ENCODE peak calls at places on chromosomes 1 and 21, in nine cellular contexts. B, D, G, U, N, O, S, K and L are unnamed samples.

GRCh38 chr1:23763040-23763577 is 15.1 kb upstream of the PITHD1 start:
- DNase-seq in B (no peak), D (no peak), G (no peak), U (no peak), N (no peak), O (no peak), S (no peak), K (peak), L (no peak)

GRCh38 chr1:171389176-171389575 is 75.2 kb downstream of the FMO4 start:
- DNase-seq in B (peak), D (no peak), G (peak), U (no peak), N (no peak), O (no peak), S (no peak), K (no peak), L (no peak)

GRCh38 chr1:76819976-76820375 is 47.3 kb upstream of the ST6GALNAC5 start:
- DNase-seq in B (no peak), D (no peak), G (no peak), U (no peak), N (no peak), O (no peak), S (no peak), K (no peak), L (no peak)

GRCh38 chr21:32994305-32994704 is 31.4 kb upstream of the OLIG2 start:
- DNase-seq in B (peak), D (no peak), G (peak), U (no peak), N (no peak), O (no peak), S (no peak), K (peak), L (no peak)

GRCh38 chr1:43979528-43980254 is 681 bp downstream of the B4GALT2 start:
- DNase-seq in B (peak), D (peak), G (peak), U (no peak), N (no peak), O (no peak), S (peak), K (peak), L (no peak)

GRCh38 chr1:161069731-161070270 is at the start of gene ARHGAP30:
- DNase-seq in B (no peak), D (peak), G (no peak), U (peak), N (peak), O (no peak), S (peak), K (no peak), L (no peak)

GRCh38 chr21:40416572-40416971 is 430.4 kb downstream of the DSCAM start:
- DNase-seq in B (no peak), D (no peak), G (no peak), U (no peak), N (no peak), O (no peak), S (no peak), K (no peak), L (no peak)

GRCh38 chr1:28579374-28579773 is 12.7 kb upstream of the RAB42 start:
- DNase-seq in B (no peak), D (no peak), G (no peak), U (no peak), N (no peak), O (no peak), S (no peak), K (no peak), L (no peak)

GRCh38 chr1:196144588-196144987 is 463.7 kb downstream of the KCNT2 start:
- DNase-seq in B (no peak), D (no peak), G (no peak), U (no peak), N (no peak), O (no peak), S (no peak), K (no peak), L (no peak)

GRCh38 chr1:3069491-3070303 is 694 bp downstream of the PRDM16 start:
- DNase-seq in B (peak), D (peak), G (peak), U (no peak), N (peak), O (peak), S (peak), K (peak), L (no peak)

GRCh38 chr1:218890436-218890835 is 283.2 kb upstream of the LYPLAL1 start:
- DNase-seq in B (no peak), D (no peak), G (no peak), U (no peak), N (no peak), O (no peak), S (no peak), K (no peak), L (peak)

GRCh38 chr21:25370311-25370744 is 237.0 kb downstream of the MRPL39 start:
- DNase-seq in B (peak), D (peak), G (peak), U (no peak), N (no peak), O (no peak), S (no peak), K (peak), L (peak)

GRCh38 chr1:246907472-246907871 is 24.3 kb downstream of the AHCTF1 start:
- DNase-seq in B (peak), D (peak), G (peak), U (no peak), N (no peak), O (peak), S (no peak), K (no peak), L (peak)

GRCh38 chr1:242784807-242785206 is 260.3 kb upstream of the PLD5 start:
- DNase-seq in B (no peak), D (no peak), G (no peak), U (no peak), N (no peak), O (no peak), S (no peak), K (no peak), L (no peak)

GRCh38 chr1:163035791-163036249 is 33.3 kb upstream of the RGS4 start:
- DNase-seq in B (peak), D (no peak), G (peak), U (no peak), N (no peak), O (no peak), S (no peak), K (peak), L (peak)

GRCh38 chr1:94081566-94082344 is 39.2 kb downstream of the ABCA4 start:
- DNase-seq in B (peak), D (no peak), G (peak), U (no peak), N (no peak), O (no peak), S (no peak), K (peak), L (peak)

GRCh38 chr1:1239624-1240347 is 6.7 kb downstream of the C1QTNF12 start:
- DNase-seq in B (no peak), D (no peak), G (no peak), U (no peak), N (no peak), O (no peak), S (no peak), K (no peak), L (no peak)

GRCh38 chr1:114651893-114652292 is 18.0 kb downstream of the DENND2C start:
- DNase-seq in B (no peak), D (no peak), G (no peak), U (no peak), N (no peak), O (no peak), S (no peak), K (no peak), L (no peak)

DNA sequence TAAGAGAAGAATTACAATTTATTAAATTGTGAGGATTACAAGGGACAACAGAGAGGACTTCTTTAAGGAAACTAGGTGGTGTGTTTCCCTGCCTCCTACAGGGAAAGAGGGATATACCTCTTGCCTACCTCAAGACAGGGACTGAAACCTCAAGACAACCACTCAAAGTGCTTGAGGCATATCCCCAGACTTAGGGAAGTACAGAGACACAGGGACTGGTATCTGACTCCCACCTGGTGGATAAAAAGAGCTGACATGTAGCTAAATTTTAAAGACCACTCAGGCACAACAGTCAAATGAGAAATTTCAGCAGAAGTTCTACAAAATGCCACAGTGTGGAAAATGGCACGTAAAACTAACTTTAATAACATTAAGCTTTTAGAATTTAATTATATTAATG is 21.3 kb downstream of the DENND2C start:
- DNase-seq in B (no peak), D (no peak), G (no peak), U (no peak), N (no peak), O (no peak), S (no peak), K (no peak), L (no peak)
- TF ChIP-seq CTCF in B (no peak), D (no peak), G (no peak), U (no peak), N (no peak), O (no peak), S (no peak), K (no peak), L (no peak)

GRCh38 chr1:42529724-42530161 is 66.7 kb downstream of the CCDC30 start:
- DNase-seq in B (peak), D (no peak), G (peak), U (no peak), N (no peak), O (no peak), S (no peak), K (peak), L (peak)
- H3K4me3 ChIP-seq in B (no peak), D (no peak), G (no peak), U (no peak), N (peak), O (no peak), S (no peak), K (no peak), L (peak)

DNA sequence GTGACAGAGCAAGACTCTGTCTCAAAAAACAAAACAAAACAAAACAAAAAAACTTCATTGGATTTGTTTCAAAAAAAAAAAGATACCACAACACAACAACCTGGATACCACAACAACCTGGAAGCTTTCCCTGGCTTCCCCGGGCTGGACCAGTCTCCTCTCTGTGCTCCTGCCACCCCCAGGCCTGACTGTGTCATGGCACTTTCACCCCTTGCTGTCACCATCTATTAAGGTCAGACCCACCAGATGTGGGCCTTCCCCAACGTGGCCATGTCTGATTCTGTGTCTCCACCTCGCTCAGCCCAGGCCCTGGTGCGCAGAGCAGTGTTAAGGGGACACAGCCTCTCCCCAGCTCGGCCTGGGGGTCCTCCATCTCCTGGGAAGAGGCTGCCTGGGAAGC is 28.3 kb upstream of the ACOT11 start:
- DNase-seq in B (no peak), D (no peak), G (no peak), U (no peak), N (no peak), O (no peak), S (no peak), K (no peak), L (no peak)
- TF ChIP-seq CTCF in B (no peak), D (peak), G (no peak), U (no peak), N (peak), O (no peak), S (peak), K (peak), L (peak)

DNA sequence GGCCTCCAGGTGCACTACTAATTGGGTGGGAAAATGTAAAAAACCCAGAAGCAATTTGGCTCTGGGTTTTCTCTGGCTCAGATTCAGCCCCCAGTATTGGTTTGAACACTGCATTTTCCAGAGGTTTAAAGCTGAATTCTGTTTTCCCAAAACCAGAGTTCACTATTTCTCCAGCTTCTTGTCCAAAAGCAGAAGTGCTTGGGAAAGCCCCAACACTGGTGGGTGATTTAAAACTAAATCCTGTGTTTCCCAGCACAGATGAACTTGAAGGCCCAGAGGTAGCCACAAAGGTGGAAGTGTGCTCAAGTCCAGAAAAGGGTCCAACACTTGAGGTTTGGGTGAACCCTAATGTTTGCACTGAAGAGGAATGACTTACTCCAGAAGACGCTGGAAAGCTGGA is 689 bp downstream of the MCM3AP start:
- DNase-seq in B (no peak), D (no peak), G (no peak), U (no peak), N (no peak), O (no peak), S (no peak), K (no peak), L (no peak)
- H3K4me3 ChIP-seq in B (peak), D (no peak), G (peak), U (no peak), N (peak), O (no peak), S (peak), K (peak), L (peak)

GRCh38 chr1:46131093-46131492 is 1.3 kb downstream of the PIK3R3 start:
- DNase-seq in B (no peak), D (no peak), G (peak), U (no peak), N (no peak), O (no peak), S (no peak), K (no peak), L (no peak)
- TF ChIP-seq CTCF in B (no peak), D (no peak), G (no peak), U (no peak), N (no peak), O (no peak), S (no peak), K (no peak), L (no peak)

GRCh38 chr1:5810553-5811270 is 181.5 kb downstream of the NPHP4 start:
- DNase-seq in B (no peak), D (no peak), G (no peak), U (no peak), N (no peak), O (no peak), S (no peak), K (no peak), L (no peak)
- H3K4me3 ChIP-seq in B (no peak), D (no peak), G (no peak), U (no peak), N (no peak), O (no peak), S (no peak), K (no peak), L (no peak)

DNA sequence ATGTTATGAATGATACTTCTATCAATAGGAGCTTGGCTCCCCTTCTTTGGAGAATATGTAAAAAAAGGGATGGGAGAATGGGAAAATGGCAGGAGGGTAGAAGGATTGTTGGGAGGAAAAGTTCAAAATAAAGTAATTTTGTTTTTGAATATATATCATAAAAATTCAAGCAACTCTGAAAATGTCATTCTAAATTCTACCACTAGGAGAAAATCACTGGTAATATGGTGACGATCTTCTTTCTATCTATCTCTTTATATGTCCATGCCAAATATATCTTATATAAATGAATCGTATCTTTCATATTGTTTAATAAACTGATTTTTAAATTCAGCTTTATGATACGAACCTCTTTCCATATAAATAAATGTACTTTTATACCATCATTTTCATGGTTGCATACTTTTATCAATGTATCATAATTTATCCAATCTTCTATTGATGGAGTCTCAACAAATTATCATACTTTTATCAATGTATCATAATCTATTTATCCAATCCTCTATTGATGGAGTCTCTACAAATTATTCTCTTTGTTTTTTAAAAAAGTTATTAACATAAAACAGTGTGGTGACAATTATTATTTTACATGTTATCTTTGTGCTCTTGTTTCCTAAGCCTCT is 73.7 kb upstream of the MARK1 start:
- DNase-seq in B (no peak), D (no peak), G (no peak), U (no peak), N (no peak), O (no peak), S (no peak), K (no peak), L (no peak)
- TF ChIP-seq CTCF in B (no peak), D (no peak), G (no peak), U (no peak), N (no peak), O (no peak), S (no peak), K (no peak), L (no peak)